ENCODE peak calls at places on chromosomes 1 and 21, in six cellular contexts. G is heart right ventricle; P is CD8-positive, alpha-beta T cell; Q is lung; U is nucleus accumbens; T is aorta. K is an unnamed sample.

GRCh38 chr1:101241485-101242225 is 4.8 kb downstream of the S1PR1 start:
- DNase-seq in G (no peak), P (no peak), Q (no peak), U (no peak), T (no peak), K (no peak)

GRCh38 chr21:39715804-39716397 is 29.1 kb upstream of the IGSF5 start:
- DNase-seq in G (peak; percentile 16), P (no peak), Q (peak; percentile 52), U (peak; percentile 13), T (peak; percentile 54), K (no peak)

GRCh38 chr1:20932437-20932977 is 145.4 kb upstream of the HP1BP3 start:
- DNase-seq in G (no peak), P (no peak), Q (no peak), U (no peak), T (no peak), K (no peak)

GRCh38 chr1:59017501-59018231 is 233.8 kb upstream of the JUN start:
- DNase-seq in G (no peak), P (no peak), Q (no peak), U (no peak), T (no peak), K (no peak)

GRCh38 chr1:229920683-229921082 is 146.4 kb upstream of the GALNT2 start:
- DNase-seq in G (no peak), P (no peak), Q (no peak), U (no peak), T (no peak), K (no peak)

GRCh38 chr1:197915797-197916686 is 1.1 kb upstream of the LHX9 start:
- DNase-seq in G (peak; percentile 60), P (no peak), Q (no peak), U (no peak), T (peak; percentile 57), K (peak; percentile 79)

GRCh38 chr21:44547656-44548331 is 3.5 kb downstream of the KRTAP10-2 start:
- DNase-seq in G (no peak), P (peak; percentile 53), Q (peak; percentile 27), U (no peak), T (no peak), K (peak; percentile 58)

GRCh38 chr1:89523597-89524368 is 846 bp upstream of the LRRC8B start:
- DNase-seq in G (no peak), P (peak; percentile 76), Q (no peak), U (no peak), T (no peak), K (no peak)

GRCh38 chr21:32423320-32423719 is 10.8 kb downstream of the EVA1C start:
- DNase-seq in G (no peak), P (no peak), Q (no peak), U (no peak), T (no peak), K (no peak)

GRCh38 chr1:54850737-54851136 is 36.3 kb downstream of the DHCR24 start:
- DNase-seq in G (no peak), P (no peak), Q (no peak), U (no peak), T (peak; percentile 61), K (no peak)

GRCh38 chr1:224201336-224201735 is 18.3 kb downstream of the DEGS1 start:
- DNase-seq in G (no peak), P (no peak), Q (no peak), U (no peak), T (no peak), K (no peak)

GRCh38 chr1:38744452-38745350 is 114.9 kb downstream of the RRAGC start:
- DNase-seq in G (no peak), P (no peak), Q (no peak), U (no peak), T (no peak), K (no peak)

GRCh38 chr1:18407166-18408045 is 73.3 kb upstream of the KLHDC7A start:
- DNase-seq in G (no peak), P (no peak), Q (no peak), U (no peak), T (no peak), K (no peak)

GRCh38 chr1:179599623-179600249 is 8.1 kb downstream of the TDRD5 start:
- DNase-seq in G (no peak), P (no peak), Q (no peak), U (no peak), T (no peak), K (no peak)

GRCh38 chr1:175820456-175820855 is 77.1 kb upstream of the TNR start:
- DNase-seq in G (no peak), P (no peak), Q (no peak), U (no peak), T (no peak), K (no peak)

GRCh38 chr1:204307334-204307883 is 52.3 kb downstream of the PLEKHA6 start:
- DNase-seq in G (no peak), P (no peak), Q (peak; percentile 43), U (no peak), T (no peak), K (no peak)